ENCODE peak calls at places on chromosomes 16 and 17, in nine cellular contexts. Y is A549, H is uterus, E is IMR-90, L is tibial nerve, J is adrenal gland, K is gastrocnemius medialis, F is HepG2, T is Peyer's patch. M is an unnamed sample.

GRCh38 chr17:4947010-4947410 is 1.3 kb downstream of the PFN1 start:
- DNase-seq in K (no peak), T (peak), H (no peak), L (no peak), J (no peak), F (no peak), Y (peak), E (no peak), M (no peak)

GRCh38 chr17:37458805-37459204 is 30.9 kb upstream of the DUSP14 start:
- DNase-seq in H (no peak), E (peak), L (no peak), Y (peak), K (no peak), T (no peak), J (no peak), F (no peak), M (no peak)

GRCh38 chr17:82200743-82201497 is 11.7 kb downstream of the CCDC57 start:
- DNase-seq in H (no peak), J (no peak), T (peak), E (no peak), L (no peak), F (no peak), Y (no peak), K (no peak), M (no peak)

GRCh38 chr16:11914759-11915643 is 755 bp downstream of the GSPT1 start:
- DNase-seq in L (no peak), E (peak), H (peak), J (peak), K (peak), Y (peak), T (peak), F (no peak), M (peak)

GRCh38 chr16:72298947-72299346 is 127.0 kb upstream of the PMFBP1 start:
- DNase-seq in J (no peak), Y (no peak), E (no peak), K (no peak), H (no peak), L (no peak), F (no peak), T (no peak), M (no peak)

GRCh38 chr17:75036643-75037268 is 10.0 kb downstream of the ATP5PD start:
- DNase-seq in K (peak), E (peak), L (peak), Y (peak), J (peak), F (no peak), H (peak), T (peak), M (peak)

GRCh38 chr17:44217738-44218343 is 1.6 kb downstream of the UBTF start:
- DNase-seq in E (no peak), K (no peak), T (peak), L (no peak), Y (no peak), H (no peak), J (no peak), F (no peak), M (no peak)

GRCh38 chr16:55735120-55735781 is 79.5 kb downstream of the SLC6A2 start:
- DNase-seq in K (no peak), J (no peak), Y (peak), E (no peak), H (no peak), T (no peak), F (no peak), L (no peak), M (no peak)

GRCh38 chr17:15954222-15954621 is 9.3 kb downstream of the ADORA2B start:
- DNase-seq in E (peak), Y (peak), L (no peak), J (no peak), F (no peak), T (no peak), H (no peak), K (no peak), M (no peak)

GRCh38 chr17:68512967-68513474 is 791 bp downstream of the PRKAR1A start:
- DNase-seq in H (peak), T (no peak), E (peak), K (peak), Y (peak), L (no peak), F (no peak), J (no peak), M (peak)

GRCh38 chr16:27520982-27521673 is 28.6 kb downstream of the GTF3C1 start:
- DNase-seq in E (peak), L (no peak), T (no peak), K (peak), H (peak), Y (no peak), F (no peak), J (peak), M (no peak)

GRCh38 chr16:85146922-85147651 is 34.8 kb upstream of the CIBAR2 start:
- DNase-seq in Y (no peak), E (no peak), H (no peak), T (no peak), K (no peak), J (no peak), F (no peak), L (no peak), M (no peak)

GRCh38 chr17:54013117-54013516 is 190.4 kb downstream of the KIF2B start:
- DNase-seq in E (no peak), K (no peak), T (no peak), H (no peak), J (no peak), L (no peak), Y (no peak), F (no peak), M (no peak)

GRCh38 chr17:77446959-77447634 is 306.3 kb downstream of the SEC14L1 start:
- DNase-seq in H (no peak), E (peak), J (no peak), L (no peak), K (no peak), F (no peak), Y (no peak), T (no peak), M (no peak)

GRCh38 chr16:16004314-16004749 is 54.9 kb downstream of the ABCC1 start:
- DNase-seq in L (no peak), K (no peak), J (no peak), Y (peak), T (no peak), F (no peak), H (no peak), E (peak), M (no peak)

GRCh38 chr16:85369741-85370528 is 243.2 kb upstream of the GSE1 start:
- DNase-seq in J (peak), L (peak), H (peak), T (peak), E (no peak), K (no peak), Y (peak), F (peak), M (peak)

GRCh38 chr16:31869511-31870201 is 4.0 kb upstream of the ZNF267 start:
- DNase-seq in L (no peak), F (no peak), H (no peak), E (peak), K (peak), Y (no peak), J (peak), T (peak), M (no peak)

GRCh38 chr17:41544497-41544896 is 16.4 kb upstream of the KRT19 start:
- DNase-seq in K (no peak), T (no peak), E (no peak), F (peak), Y (peak), H (no peak), J (no peak), L (no peak), M (no peak)

GRCh38 chr17:75875182-75875939 is 3.0 kb downstream of the TRIM47 start:
- DNase-seq in F (no peak), J (no peak), Y (no peak), L (no peak), E (no peak), H (no peak), K (no peak), T (no peak), M (no peak)

GRCh38 chr16:57411362-57411976 is 6.9 kb downstream of the CCL17 start:
- DNase-seq in E (no peak), T (no peak), F (no peak), H (no peak), L (no peak), J (no peak), K (no peak), Y (no peak), M (no peak)

GRCh38 chr17:27417596-27418365 is 38.5 kb upstream of the KSR1 start:
- DNase-seq in F (no peak), Y (no peak), E (no peak), H (no peak), J (no peak), K (no peak), T (no peak), L (no peak), M (peak)

GRCh38 chr16:85364323-85365040 is 248.6 kb upstream of the GSE1 start:
- DNase-seq in F (no peak), J (no peak), Y (no peak), T (no peak), L (no peak), K (no peak), E (no peak), H (no peak), M (no peak)

GRCh38 chr17:50591338-50591737 is 30.8 kb downstream of the CACNA1G start:
- DNase-seq in Y (no peak), L (no peak), F (no peak), K (no peak), H (no peak), E (no peak), J (no peak), T (no peak), M (no peak)

GRCh38 chr17:4533522-4534502 is 21.4 kb downstream of the MYBBP1A start:
- DNase-seq in E (no peak), F (peak), H (no peak), J (no peak), Y (peak), L (peak), K (no peak), T (no peak), M (no peak)

GRCh38 chr16:1863681-1864460 is 8.1 kb downstream of the MEIOB start:
- DNase-seq in J (no peak), E (peak), Y (peak), F (no peak), L (no peak), K (no peak), H (no peak), T (no peak), M (no peak)

GRCh38 chr17:63347475-63347874 is 98.6 kb downstream of the CYB561 start:
- DNase-seq in J (no peak), F (no peak), Y (no peak), K (no peak), H (no peak), E (no peak), T (no peak), L (no peak), M (no peak)

GRCh38 chr16:79668502-79668901 is 68.0 kb upstream of the MAF start:
- DNase-seq in K (no peak), H (no peak), L (no peak), E (no peak), Y (no peak), J (no peak), T (no peak), F (no peak), M (no peak)

GRCh38 chr16:53511084-53511402 is 8.0 kb upstream of the AKTIP start:
- DNase-seq in T (no peak), J (no peak), E (no peak), H (no peak), Y (no peak), K (no peak), L (no peak), F (no peak), M (peak)

GRCh38 chr16:66481081-66481942 is 54.2 kb downstream of the BEAN1 start:
- DNase-seq in E (no peak), J (peak), F (no peak), H (no peak), K (no peak), L (no peak), Y (no peak), T (peak), M (peak)

GRCh38 chr17:17344507-17345293 is 41.5 kb downstream of the NT5M start:
- DNase-seq in E (no peak), H (no peak), J (no peak), T (no peak), F (peak), L (no peak), K (no peak), Y (no peak), M (peak)

GRCh38 chr17:50918071-50918932 is 52.1 kb upstream of the TOB1 start:
- DNase-seq in F (no peak), J (no peak), Y (no peak), L (no peak), H (no peak), T (no peak), K (no peak), E (no peak), M (no peak)

GRCh38 chr17:82394296-82394695 is 22.7 kb downstream of the UTS2R start:
- DNase-seq in J (no peak), Y (no peak), E (no peak), K (no peak), L (no peak), F (no peak), H (no peak), T (no peak), M (no peak)

GRCh38 chr17:79294459-79295071 is 219.9 kb downstream of the ENGASE start:
- DNase-seq in E (peak), Y (peak), L (no peak), K (no peak), T (no peak), F (peak), H (peak), J (peak), M (no peak)

GRCh38 chr16:11668590-11669379 is 530 bp downstream of the SNN start:
- DNase-seq in L (no peak), F (no peak), E (no peak), T (no peak), H (peak), K (no peak), Y (no peak), J (no peak), M (no peak)

GRCh38 chr16:10579965-10580918 is at the start of gene EMP2:
- DNase-seq in J (peak), E (peak), K (peak), F (peak), H (peak), Y (peak), L (peak), T (peak), M (no peak)
- TF ChIP-seq POLR2A in J (no peak), E (peak), K (peak), F (peak), H (peak), Y (peak), L (peak), T (peak), M (no peak)

GRCh38 chr17:62164712-62165377 is 99.8 kb upstream of the MED13 start:
- DNase-seq in L (no peak), T (no peak), E (no peak), F (no peak), Y (no peak), H (no peak), J (no peak), K (no peak), M (no peak)
- H3K4me3 ChIP-seq in L (no peak), T (no peak), E (no peak), F (no peak), Y (no peak), H (no peak), J (no peak), K (no peak), M (no peak)

GRCh38 chr17:7745748-7746470 is 28.4 kb downstream of the DNAH2 start:
- DNase-seq in L (no peak), J (peak), H (no peak), E (peak), T (no peak), F (peak), K (no peak), Y (peak), M (peak)
- TF ChIP-seq CTCF in L (no peak), J (no peak), H (no peak), E (peak), T (no peak), F (no peak), K (no peak), Y (peak), M (no peak)

DNA sequence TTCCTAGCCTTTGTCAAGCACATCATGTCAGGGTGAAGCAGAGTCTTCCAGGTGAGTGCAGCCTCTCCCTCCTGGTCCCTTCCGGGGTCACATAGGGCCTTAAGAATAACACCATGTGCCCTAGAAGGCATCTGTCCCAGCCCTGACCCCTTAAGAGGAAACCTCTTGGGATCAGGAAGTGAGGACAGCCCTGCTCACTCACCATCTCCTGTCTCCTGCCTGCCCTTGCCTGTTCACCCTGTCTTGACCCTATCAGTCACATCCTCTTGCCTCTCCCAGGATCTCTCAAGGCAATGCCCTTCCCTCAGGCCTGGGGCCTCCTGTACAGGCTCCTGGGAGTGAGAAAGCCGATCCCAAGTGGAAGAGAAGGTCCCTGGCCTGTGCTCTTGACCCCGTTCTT is 13.9 kb downstream of the MYL4 start:
- DNase-seq in J (no peak), F (no peak), L (no peak), Y (no peak), K (no peak), T (no peak), H (no peak), E (no peak), M (peak)
- TF ChIP-seq POLR2A in J (no peak), F (no peak), L (no peak), Y (no peak), K (no peak), T (no peak), H (no peak), E (no peak), M (no peak)

DNA sequence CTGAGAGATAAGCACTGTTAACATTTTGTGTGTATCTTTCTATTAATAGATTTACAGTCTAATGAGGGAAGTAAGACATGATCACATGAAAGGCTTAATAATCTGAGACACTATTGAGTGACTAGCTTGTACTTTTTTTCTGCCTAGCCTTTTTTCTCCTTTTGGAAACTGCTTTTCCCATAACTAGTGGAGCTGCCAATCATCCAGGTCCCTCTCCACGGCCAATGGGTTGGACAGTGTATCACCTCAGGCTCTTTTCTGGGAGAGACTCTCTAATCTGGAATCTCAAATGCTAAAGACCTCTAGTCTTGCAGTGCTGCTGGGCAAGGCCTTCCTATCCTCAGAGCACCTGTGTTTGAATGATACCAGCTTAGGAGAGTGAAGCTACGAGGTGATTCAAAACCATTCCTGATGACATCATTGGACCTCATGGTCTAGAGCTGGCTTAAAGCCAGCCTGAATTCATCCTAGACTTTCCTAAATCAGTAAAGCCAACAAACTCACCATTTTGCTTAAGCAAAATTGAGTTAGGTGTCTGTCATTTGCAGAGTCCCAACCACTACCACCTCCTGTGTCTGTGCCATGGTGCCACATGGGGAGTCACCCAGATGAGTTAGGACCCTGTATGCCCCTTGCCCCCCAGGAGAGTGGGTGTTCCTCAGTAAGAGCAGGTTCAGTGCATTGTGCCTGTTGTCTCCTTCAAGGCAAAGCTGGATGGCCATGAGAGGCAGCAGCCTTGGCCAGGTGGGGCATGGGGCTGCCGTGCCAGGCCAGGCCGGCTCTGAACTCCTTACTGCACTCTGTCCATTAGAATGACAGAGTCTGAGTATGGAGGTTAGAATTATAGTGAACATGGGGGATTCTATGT is 62.9 kb downstream of the SPECC1 start:
- DNase-seq in K (no peak), L (no peak), E (no peak), F (no peak), J (no peak), Y (no peak), H (no peak), T (no peak), M (no peak)
- H3K4me3 ChIP-seq in K (no peak), L (no peak), E (no peak), F (no peak), J (no peak), Y (no peak), H (no peak), T (no peak), M (no peak)

GRCh38 chr16:49483251-49483650 is 109.6 kb downstream of the C16orf78 start:
- DNase-seq in Y (no peak), J (no peak), F (no peak), H (no peak), L (no peak), E (no peak), T (no peak), K (no peak), M (no peak)
- TF ChIP-seq CTCF in Y (no peak), J (no peak), F (no peak), H (no peak), L (no peak), E (no peak), T (no peak), K (no peak), M (no peak)

GRCh38 chr17:49209061-49209571 is 1.3 kb downstream of the GNGT2 start:
- DNase-seq in E (no peak), F (no peak), L (no peak), T (no peak), Y (no peak), J (no peak), K (no peak), H (no peak), M (no peak)

GRCh38 chr17:49213399-49213798 is 2.9 kb downstream of the ABI3 start:
- DNase-seq in Y (no peak), T (peak), H (no peak), K (no peak), E (no peak), L (no peak), F (no peak), J (no peak), M (no peak)

GRCh38 chr17:49214665-49215360 is 4.3 kb downstream of the ABI3 start:
- DNase-seq in T (no peak), J (peak), F (no peak), E (no peak), L (no peak), H (no peak), K (no peak), Y (no peak), M (no peak)

GRCh38 chr17:49213803-49214202 is 3.3 kb downstream of the ABI3 start:
- DNase-seq in F (no peak), E (no peak), K (no peak), H (no peak), L (no peak), J (no peak), Y (no peak), T (no peak), M (no peak)

GRCh38 chr17:49210158-49211029 is at the start of the genes ABI3 and GNGT2:
- DNase-seq in H (no peak), L (no peak), Y (no peak), J (peak), F (no peak), T (peak), E (peak), K (no peak), M (no peak)
- TF ChIP-seq POLR2A in H (peak), L (no peak), Y (no peak), J (no peak), F (no peak), T (peak), E (no peak), K (no peak), M (no peak)

M was measured in lower leg skin.